ENCODE peak calls at places on chromosomes 1 and 21, in four cellular contexts. G, S, T and J are unnamed samples.

GRCh38 chr1:229552732-229553131 is 5.8 kb downstream of the ABCB10 start:
- DNase-seq in T (no peak), G (no peak), S (no peak), J (no peak)

GRCh38 chr21:26127918-26128317 is 42.7 kb downstream of the APP start:
- DNase-seq in G (peak), S (no peak), T (no peak), J (no peak)

GRCh38 chr1:112465122-112465521 is 43.6 kb upstream of the WNT2B start:
- DNase-seq in T (no peak), G (peak), S (no peak), J (no peak)

GRCh38 chr1:245611251-245611650 is 456.5 kb downstream of the KIF26B start:
- DNase-seq in G (no peak), T (no peak), S (no peak), J (no peak)

GRCh38 chr1:162696286-162696862 is 64.1 kb downstream of the DDR2 start:
- DNase-seq in S (peak), G (peak), T (peak), J (peak)

GRCh38 chr1:93723733-93724270 is 42.2 kb upstream of the BCAR3 start:
- DNase-seq in G (no peak), T (no peak), S (no peak), J (no peak)

GRCh38 chr1:234734412-234734835 is 124.4 kb upstream of the IRF2BP2 start:
- DNase-seq in G (no peak), T (no peak), S (no peak), J (no peak)

GRCh38 chr1:24481098-24481497 is 21.5 kb upstream of the RCAN3 start:
- DNase-seq in G (no peak), T (no peak), S (no peak), J (peak)

GRCh38 chr21:46098303-46099141 is 610 bp downstream of the COL6A2 start:
- DNase-seq in T (no peak), G (no peak), S (peak), J (peak)

GRCh38 chr1:93845554-93846150 is 33.4 kb downstream of the DNTTIP2 start:
- DNase-seq in G (peak), T (no peak), S (peak), J (peak)

GRCh38 chr1:168261390-168261789 is 19.3 kb upstream of the TBX19 start:
- DNase-seq in S (no peak), G (peak), T (no peak), J (no peak)

GRCh38 chr1:214823311-214824117 is 220.5 kb downstream of the CENPF start:
- DNase-seq in T (no peak), S (peak), G (no peak), J (peak)

GRCh38 chr1:228508253-228508652 is 21.1 kb downstream of the RNF187 start:
- DNase-seq in T (no peak), G (no peak), S (no peak), J (no peak)

GRCh38 chr1:89311757-89312156 is 39.1 kb upstream of the GBP5 start:
- DNase-seq in S (no peak), G (no peak), T (peak), J (no peak)

GRCh38 chr1:115450641-115451040 is 112.6 kb upstream of the NGF start:
- DNase-seq in S (no peak), T (no peak), G (no peak), J (no peak)

GRCh38 chr21:24225432-24225831 is 1381.8 kb downstream of the MRPL39 start:
- DNase-seq in S (no peak), T (no peak), G (peak), J (no peak)

GRCh38 chr1:85454214-85454613 is 10.7 kb downstream of the DDAH1 start:
- DNase-seq in G (no peak), S (no peak), T (no peak), J (no peak)

GRCh38 chr1:167723707-167724323 is 2.0 kb downstream of the MPZL1 start:
- DNase-seq in T (no peak), S (no peak), G (no peak), J (no peak)

GRCh38 chr1:26728645-26729044 is 32.8 kb downstream of the ARID1A start:
- DNase-seq in S (no peak), G (no peak), T (no peak), J (no peak)

GRCh38 chr1:85320371-85321131 is 44.1 kb upstream of the BCL10 start:
- DNase-seq in G (peak), T (no peak), S (no peak), J (peak)

GRCh38 chr1:218171302-218171893 is 113.7 kb upstream of the RRP15 start:
- DNase-seq in S (no peak), T (no peak), G (peak), J (peak)

GRCh38 chr1:4068076-4068475 is 168.0 kb upstream of the C1orf174 start:
- DNase-seq in G (no peak), S (no peak), T (no peak), J (no peak)

GRCh38 chr1:4089421-4090175 is 189.5 kb upstream of the C1orf174 start:
- DNase-seq in S (no peak), G (no peak), T (no peak), J (no peak)

GRCh38 chr1:153217212-153217611 is at the start of gene PRR9:
- DNase-seq in S (no peak), T (no peak), G (no peak), J (peak)
- H2BK5ac ChIP-seq in S (no peak), T (no peak), G (no peak), J (no peak)

GRCh38 chr1:997728-998050 is 2.2 kb downstream of the HES4 start:
- DNase-seq in T (no peak), S (no peak), G (no peak), J (no peak)
- H2BK5ac ChIP-seq in T (no peak), S (no peak), G (no peak), J (no peak)

DNA sequence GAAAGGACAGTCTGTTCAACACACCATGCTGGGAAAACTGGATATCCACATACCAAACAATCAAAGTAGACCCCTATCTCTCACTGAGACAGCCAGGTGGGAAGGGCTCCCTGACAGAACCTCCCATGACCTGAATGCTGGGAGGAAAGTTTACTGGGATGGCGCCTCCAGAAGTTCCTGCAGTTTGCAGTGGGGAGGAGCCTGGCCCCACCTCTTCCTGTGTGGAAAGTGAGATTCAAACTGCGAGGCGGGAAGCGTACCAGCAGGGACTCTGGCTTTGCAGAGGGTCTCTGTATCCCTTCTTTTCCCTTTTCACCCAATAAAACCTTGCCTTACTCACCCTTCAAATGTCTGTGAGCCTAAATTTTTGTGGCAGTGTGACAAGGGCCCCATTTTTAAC is 190.7 kb downstream of the HHIPL2 start:
- DNase-seq in G (no peak), T (no peak), S (peak), J (peak)
- H2BK5ac ChIP-seq in G (no peak), T (no peak), S (no peak), J (no peak)

GRCh38 chr1:110387048-110387748 is 3.6 kb downstream of the SLC16A4 start:
- DNase-seq in S (no peak), G (no peak), T (no peak), J (no peak)

GRCh38 chr1:110385369-110385768 is 5.5 kb downstream of the SLC16A4 start:
- DNase-seq in G (no peak), S (no peak), T (no peak), J (no peak)

GRCh38 chr1:110384581-110385321 is 6.1 kb downstream of the SLC16A4 start:
- DNase-seq in T (no peak), G (no peak), S (no peak), J (no peak)

GRCh38 chr1:110380667-110381283 is 10.1 kb downstream of the SLC16A4 start:
- DNase-seq in T (no peak), G (peak), S (no peak), J (no peak)

GRCh38 chr1:110383311-110383990 is 7.4 kb downstream of the SLC16A4 start:
- DNase-seq in T (no peak), S (no peak), G (no peak), J (no peak)
- H2BK5ac ChIP-seq in T (no peak), S (no peak), G (peak), J (no peak)

DNA sequence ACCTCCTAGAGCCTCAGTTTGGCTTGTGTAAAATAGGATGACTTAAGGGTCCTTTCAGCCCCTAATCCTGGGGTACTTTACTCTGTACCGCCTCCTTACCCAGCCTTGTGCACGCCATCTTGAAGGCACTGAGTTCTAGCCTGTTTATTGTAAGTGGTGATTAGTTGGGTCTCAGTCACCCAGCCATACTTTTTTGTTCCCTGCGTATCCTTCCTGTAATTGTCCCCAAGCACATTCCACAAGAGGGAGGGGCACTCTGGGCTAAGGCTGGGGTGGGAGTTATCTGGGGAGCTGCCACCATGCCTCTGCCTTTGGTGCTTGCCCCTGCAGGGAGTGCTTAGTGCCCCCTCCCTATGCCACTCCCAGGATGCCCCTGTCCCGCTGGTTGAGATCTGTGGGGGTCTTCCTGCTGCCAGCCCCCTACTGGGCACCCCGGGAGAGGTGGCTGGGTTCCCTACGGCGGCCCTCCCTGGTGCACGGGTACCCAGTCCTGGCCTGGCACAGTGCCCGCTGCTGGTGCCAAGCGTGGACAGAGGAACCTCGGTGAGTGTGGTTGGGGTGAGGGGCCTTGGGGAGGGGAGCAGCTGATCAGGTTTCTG is 856 bp downstream of the FDPS start:
- DNase-seq in G (no peak), T (no peak), S (no peak), J (peak)
- H2BK5ac ChIP-seq in G (peak), T (peak), S (no peak), J (peak)

GRCh38 chr1:1599030-1599916 is 662 bp downstream of the FNDC10 start:
- DNase-seq in T (no peak), S (peak), G (peak), J (peak)
- H2BK5ac ChIP-seq in T (no peak), S (no peak), G (no peak), J (no peak)